ENCODE peak calls at places on chromosomes 11 and 22, in ten cellular contexts. One of them, this sample, is unnamed.

GRCh38 chr11:45960387-45961110 is 38.1 kb downstream of the LARGE2 start:
- DNase-seq in Peyer's patch: no peak
- DNase-seq in esophagus squamous epithelium: no peak
- DNase-seq in sigmoid colon: no peak
- DNase-seq in heart left ventricle: no peak
- DNase-seq in IMR-90: no peak
- DNase-seq in GM12891: no peak
- DNase-seq in endothelial cell of umbilical vein: no peak
- DNase-seq in transverse colon: no peak
- DNase-seq in A549: no peak
- DNase-seq in this sample: no peak

GRCh38 chr22:45263790-45264269 is 20.9 kb upstream of the UPK3A start:
- DNase-seq in Peyer's patch: peak
- DNase-seq in esophagus squamous epithelium: no peak
- DNase-seq in sigmoid colon: peak
- DNase-seq in heart left ventricle: peak
- DNase-seq in IMR-90: peak
- DNase-seq in GM12891: peak
- DNase-seq in endothelial cell of umbilical vein: peak
- DNase-seq in transverse colon: peak
- DNase-seq in A549: peak
- DNase-seq in this sample: peak

GRCh38 chr11:65389294-65389980 is 3.0 kb downstream of the FRMD8 start:
- DNase-seq in Peyer's patch: no peak
- DNase-seq in esophagus squamous epithelium: no peak
- DNase-seq in sigmoid colon: peak
- DNase-seq in heart left ventricle: no peak
- DNase-seq in IMR-90: no peak
- DNase-seq in GM12891: no peak
- DNase-seq in endothelial cell of umbilical vein: no peak
- DNase-seq in transverse colon: no peak
- DNase-seq in A549: no peak
- DNase-seq in this sample: no peak

GRCh38 chr11:77524539-77524938 is 50.6 kb upstream of the PAK1 start:
- DNase-seq in Peyer's patch: no peak
- DNase-seq in esophagus squamous epithelium: no peak
- DNase-seq in sigmoid colon: no peak
- DNase-seq in heart left ventricle: no peak
- DNase-seq in IMR-90: no peak
- DNase-seq in GM12891: no peak
- DNase-seq in endothelial cell of umbilical vein: no peak
- DNase-seq in transverse colon: no peak
- DNase-seq in A549: no peak
- DNase-seq in this sample: no peak

GRCh38 chr11:2739531-2740274 is 39.9 kb upstream of the KCNQ1OT1 start:
- DNase-seq in Peyer's patch: no peak
- DNase-seq in esophagus squamous epithelium: no peak
- DNase-seq in sigmoid colon: no peak
- DNase-seq in heart left ventricle: peak
- DNase-seq in IMR-90: no peak
- DNase-seq in GM12891: no peak
- DNase-seq in endothelial cell of umbilical vein: no peak
- DNase-seq in transverse colon: no peak
- DNase-seq in A549: no peak
- DNase-seq in this sample: no peak

GRCh38 chr22:45268167-45268957 is 16.4 kb upstream of the UPK3A start:
- DNase-seq in Peyer's patch: peak
- DNase-seq in esophagus squamous epithelium: no peak
- DNase-seq in sigmoid colon: no peak
- DNase-seq in heart left ventricle: peak
- DNase-seq in IMR-90: no peak
- DNase-seq in GM12891: no peak
- DNase-seq in endothelial cell of umbilical vein: peak
- DNase-seq in transverse colon: peak
- DNase-seq in A549: no peak
- DNase-seq in this sample: no peak

GRCh38 chr11:12862761-12863469 is 146.2 kb upstream of the RASSF10 start:
- DNase-seq in Peyer's patch: no peak
- DNase-seq in esophagus squamous epithelium: no peak
- DNase-seq in sigmoid colon: peak
- DNase-seq in heart left ventricle: no peak
- DNase-seq in IMR-90: peak
- DNase-seq in GM12891: no peak
- DNase-seq in endothelial cell of umbilical vein: peak
- DNase-seq in transverse colon: peak
- DNase-seq in A549: peak
- DNase-seq in this sample: no peak

GRCh38 chr22:20131856-20132685 is 467 bp downstream of the ZDHHC8 start:
- DNase-seq in Peyer's patch: peak
- DNase-seq in esophagus squamous epithelium: no peak
- DNase-seq in sigmoid colon: peak
- DNase-seq in heart left ventricle: no peak
- DNase-seq in IMR-90: no peak
- DNase-seq in GM12891: no peak
- DNase-seq in endothelial cell of umbilical vein: no peak
- DNase-seq in transverse colon: peak
- DNase-seq in A549: no peak
- DNase-seq in this sample: peak

GRCh38 chr22:50683086-50683993 is 10.7 kb downstream of the SHANK3 start:
- DNase-seq in Peyer's patch: no peak
- DNase-seq in esophagus squamous epithelium: no peak
- DNase-seq in sigmoid colon: no peak
- DNase-seq in heart left ventricle: peak
- DNase-seq in IMR-90: no peak
- DNase-seq in GM12891: peak
- DNase-seq in endothelial cell of umbilical vein: no peak
- DNase-seq in transverse colon: no peak
- DNase-seq in A549: no peak
- DNase-seq in this sample: no peak

GRCh38 chr22:50473855-50474671 is 772 bp downstream of the SBF1 start:
- DNase-seq in Peyer's patch: peak
- DNase-seq in esophagus squamous epithelium: no peak
- DNase-seq in sigmoid colon: peak
- DNase-seq in heart left ventricle: peak
- DNase-seq in IMR-90: peak
- DNase-seq in GM12891: no peak
- DNase-seq in endothelial cell of umbilical vein: peak
- DNase-seq in transverse colon: peak
- DNase-seq in A549: no peak
- DNase-seq in this sample: peak

GRCh38 chr22:40325315-40325714 is 21.0 kb upstream of the ADSL start:
- DNase-seq in Peyer's patch: no peak
- DNase-seq in esophagus squamous epithelium: no peak
- DNase-seq in sigmoid colon: no peak
- DNase-seq in heart left ventricle: no peak
- DNase-seq in IMR-90: no peak
- DNase-seq in GM12891: no peak
- DNase-seq in endothelial cell of umbilical vein: no peak
- DNase-seq in transverse colon: no peak
- DNase-seq in A549: no peak
- DNase-seq in this sample: no peak

GRCh38 chr11:94746721-94747120 is 21.4 kb upstream of the AMOTL1 start:
- DNase-seq in Peyer's patch: no peak
- DNase-seq in esophagus squamous epithelium: no peak
- DNase-seq in sigmoid colon: no peak
- DNase-seq in heart left ventricle: no peak
- DNase-seq in IMR-90: no peak
- DNase-seq in GM12891: no peak
- DNase-seq in endothelial cell of umbilical vein: no peak
- DNase-seq in transverse colon: no peak
- DNase-seq in A549: peak
- DNase-seq in this sample: no peak

GRCh38 chr11:123493393-123494063 is 63.5 kb downstream of the GRAMD1B start:
- DNase-seq in Peyer's patch: no peak
- DNase-seq in esophagus squamous epithelium: no peak
- DNase-seq in sigmoid colon: no peak
- DNase-seq in heart left ventricle: no peak
- DNase-seq in IMR-90: no peak
- DNase-seq in GM12891: no peak
- DNase-seq in endothelial cell of umbilical vein: no peak
- DNase-seq in transverse colon: no peak
- DNase-seq in A549: no peak
- DNase-seq in this sample: no peak

GRCh38 chr11:123976770-123977560 is 616 bp downstream of the OR10S1 start:
- DNase-seq in Peyer's patch: no peak
- DNase-seq in esophagus squamous epithelium: no peak
- DNase-seq in sigmoid colon: no peak
- DNase-seq in heart left ventricle: peak
- DNase-seq in IMR-90: no peak
- DNase-seq in GM12891: no peak
- DNase-seq in endothelial cell of umbilical vein: no peak
- DNase-seq in transverse colon: no peak
- DNase-seq in A549: no peak
- DNase-seq in this sample: no peak

GRCh38 chr22:32478994-32479393 is 4.4 kb downstream of the FBXO7 start:
- DNase-seq in Peyer's patch: no peak
- DNase-seq in esophagus squamous epithelium: no peak
- DNase-seq in sigmoid colon: no peak
- DNase-seq in heart left ventricle: no peak
- DNase-seq in IMR-90: peak
- DNase-seq in GM12891: no peak
- DNase-seq in endothelial cell of umbilical vein: no peak
- DNase-seq in transverse colon: no peak
- DNase-seq in A549: no peak
- DNase-seq in this sample: no peak

DNA sequence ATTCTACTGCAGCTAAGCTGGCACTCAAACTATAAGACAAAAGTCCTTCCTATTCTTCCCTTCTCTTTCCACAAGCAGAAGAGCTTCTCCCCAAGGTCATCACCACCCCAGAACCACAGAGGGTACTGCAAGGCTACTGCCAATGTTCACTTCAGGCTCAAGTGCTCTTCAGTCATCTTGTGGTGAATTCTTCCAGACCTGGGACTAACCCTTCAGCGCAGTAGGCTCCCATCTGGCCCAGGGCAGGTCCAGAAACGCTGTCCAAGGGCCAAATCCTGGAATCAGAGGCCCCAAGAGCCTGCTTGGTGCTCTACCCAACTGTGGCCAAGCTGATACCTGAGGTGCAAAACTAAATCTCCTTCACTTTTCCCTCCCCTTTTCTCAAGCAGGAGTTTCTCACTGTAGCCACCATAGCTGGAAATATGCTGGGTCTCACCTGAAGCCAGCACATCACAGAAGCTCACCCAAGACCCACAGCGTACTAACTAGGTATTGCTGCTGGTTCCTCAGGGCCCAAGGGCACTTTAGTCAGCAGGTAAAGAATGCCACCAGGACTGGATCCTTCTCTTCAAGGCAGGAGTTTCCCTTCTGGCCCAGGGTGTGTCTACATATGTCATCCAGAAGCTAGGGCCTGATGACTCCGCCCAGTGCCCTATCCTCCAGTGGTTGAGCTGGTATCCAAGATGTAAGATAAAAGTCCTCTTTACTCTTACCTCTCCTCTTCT is 27.8 kb downstream of the FCHSD2 start:
- DNase-seq in Peyer's patch: no peak
- DNase-seq in esophagus squamous epithelium: no peak
- DNase-seq in sigmoid colon: no peak
- DNase-seq in heart left ventricle: no peak
- DNase-seq in IMR-90: no peak
- DNase-seq in GM12891: no peak
- DNase-seq in endothelial cell of umbilical vein: no peak
- DNase-seq in transverse colon: no peak
- DNase-seq in A549: no peak
- DNase-seq in this sample: peak
- TF ChIP-seq POLR2A in Peyer's patch: no peak
- TF ChIP-seq POLR2A in esophagus squamous epithelium: no peak
- TF ChIP-seq POLR2A in sigmoid colon: no peak
- TF ChIP-seq POLR2A in heart left ventricle: no peak
- TF ChIP-seq POLR2A in IMR-90: no peak
- TF ChIP-seq POLR2A in GM12891: no peak
- TF ChIP-seq POLR2A in endothelial cell of umbilical vein: no peak
- TF ChIP-seq POLR2A in transverse colon: no peak
- TF ChIP-seq POLR2A in A549: no peak
- TF ChIP-seq POLR2A in this sample: no peak

DNA sequence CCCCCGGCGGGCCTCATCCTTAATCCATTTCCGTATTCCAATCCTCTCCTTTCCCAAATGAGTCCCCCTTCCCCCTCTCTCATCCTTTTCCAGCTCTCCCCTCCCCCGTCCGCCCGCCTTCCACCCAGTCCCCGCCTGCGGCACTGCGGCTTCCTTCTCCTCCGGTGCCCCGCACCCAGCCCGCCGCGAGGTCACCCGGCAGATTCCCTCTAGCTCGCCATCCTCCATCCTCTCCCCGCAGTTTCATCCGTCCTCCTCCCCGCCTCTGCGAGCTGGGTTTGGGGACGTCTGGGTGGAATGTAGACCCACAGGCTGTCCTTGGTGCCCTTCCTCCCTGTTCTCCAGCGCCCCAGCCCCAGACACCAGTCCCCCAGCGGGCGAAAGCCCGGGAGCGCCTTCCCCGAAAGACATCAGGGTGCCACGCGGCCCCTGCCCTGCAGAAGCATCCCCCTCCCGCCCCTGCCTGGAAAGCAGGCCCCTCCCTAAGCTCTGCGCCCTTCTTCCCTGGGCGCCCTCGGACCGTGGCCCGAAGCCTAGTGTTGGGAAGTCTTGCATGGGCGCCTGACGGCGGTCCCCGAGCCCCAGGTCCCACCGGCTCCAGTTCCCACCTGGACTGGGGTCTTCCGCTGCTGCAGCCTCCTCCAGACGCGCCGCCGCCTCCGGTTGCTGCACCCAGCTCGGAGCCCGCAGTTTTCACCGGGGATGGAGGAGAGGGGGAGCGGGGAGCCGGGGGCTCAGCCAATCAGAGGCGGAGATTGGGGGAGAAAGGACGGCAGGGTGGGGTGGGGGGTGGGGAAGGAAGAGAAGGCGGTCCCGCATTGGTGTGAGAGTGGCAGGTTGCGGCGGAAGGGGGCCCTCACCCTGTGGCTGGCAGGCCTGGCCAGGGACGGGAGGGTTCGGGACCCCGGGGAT is at the start of gene THY1:
- DNase-seq in Peyer's patch: no peak
- DNase-seq in esophagus squamous epithelium: no peak
- DNase-seq in sigmoid colon: no peak
- DNase-seq in heart left ventricle: no peak
- DNase-seq in IMR-90: peak
- DNase-seq in GM12891: no peak
- DNase-seq in endothelial cell of umbilical vein: no peak
- DNase-seq in transverse colon: no peak
- DNase-seq in A549: no peak
- DNase-seq in this sample: no peak
- TF ChIP-seq POLR2A in Peyer's patch: no peak
- TF ChIP-seq POLR2A in esophagus squamous epithelium: no peak
- TF ChIP-seq POLR2A in sigmoid colon: peak
- TF ChIP-seq POLR2A in heart left ventricle: no peak
- TF ChIP-seq POLR2A in IMR-90: peak
- TF ChIP-seq POLR2A in GM12891: no peak
- TF ChIP-seq POLR2A in endothelial cell of umbilical vein: no peak
- TF ChIP-seq POLR2A in transverse colon: no peak
- TF ChIP-seq POLR2A in A549: no peak
- TF ChIP-seq POLR2A in this sample: no peak

GRCh38 chr22:46296257-46297150 is at the start of gene GTSE1:
- DNase-seq in Peyer's patch: peak
- DNase-seq in esophagus squamous epithelium: peak
- DNase-seq in sigmoid colon: peak
- DNase-seq in heart left ventricle: peak
- DNase-seq in IMR-90: peak
- DNase-seq in GM12891: peak
- DNase-seq in endothelial cell of umbilical vein: peak
- DNase-seq in transverse colon: peak
- DNase-seq in A549: peak
- DNase-seq in this sample: peak
- TF ChIP-seq POLR2A in Peyer's patch: peak
- TF ChIP-seq POLR2A in esophagus squamous epithelium: peak
- TF ChIP-seq POLR2A in sigmoid colon: no peak
- TF ChIP-seq POLR2A in heart left ventricle: no peak
- TF ChIP-seq POLR2A in IMR-90: no peak
- TF ChIP-seq POLR2A in GM12891: peak
- TF ChIP-seq POLR2A in endothelial cell of umbilical vein: peak
- TF ChIP-seq POLR2A in transverse colon: peak
- TF ChIP-seq POLR2A in A549: peak
- TF ChIP-seq POLR2A in this sample: peak

GRCh38 chr11:59611570-59612565 is 3.7 kb downstream of the OSBP start:
- DNase-seq in Peyer's patch: no peak
- DNase-seq in esophagus squamous epithelium: no peak
- DNase-seq in sigmoid colon: no peak
- DNase-seq in heart left ventricle: no peak
- DNase-seq in IMR-90: peak
- DNase-seq in GM12891: no peak
- DNase-seq in endothelial cell of umbilical vein: peak
- DNase-seq in transverse colon: peak
- DNase-seq in A549: no peak
- DNase-seq in this sample: no peak
- TF ChIP-seq POLR2A in Peyer's patch: peak
- TF ChIP-seq POLR2A in esophagus squamous epithelium: no peak
- TF ChIP-seq POLR2A in sigmoid colon: no peak
- TF ChIP-seq POLR2A in heart left ventricle: no peak
- TF ChIP-seq POLR2A in IMR-90: no peak
- TF ChIP-seq POLR2A in GM12891: no peak
- TF ChIP-seq POLR2A in endothelial cell of umbilical vein: no peak
- TF ChIP-seq POLR2A in transverse colon: peak
- TF ChIP-seq POLR2A in A549: no peak
- TF ChIP-seq POLR2A in this sample: no peak

This sample was measured in erythroblast.